ENCODE peak calls at places on chromosomes 4 and X, in ten cellular contexts. E, T, X, U, Z, S, M, C, K and Q are unnamed samples.
A peak's percentile ranks its signal among the peaks of the same experiment; 100 is the strongest.

GRCh38 chr4:177692907-177693306 is 250.7 kb upstream of the AGA start:
- DNase-seq in E (no peak), T (no peak), X (no peak), U (no peak), Z (no peak), S (no peak), M (no peak), C (no peak), K (no peak), Q (no peak)

GRCh38 chrX:39050427-39050826 is 249.2 kb downstream of the MID1IP1 start:
- DNase-seq in E (no peak), T (no peak), X (no peak), U (peak; percentile 51), Z (no peak), S (peak; percentile 56), M (no peak), C (no peak), K (no peak), Q (peak; percentile 33)

GRCh38 chrX:43679778-43680177 is 23.7 kb downstream of the MAOA start:
- DNase-seq in E (no peak), T (no peak), X (no peak), U (no peak), Z (no peak), S (no peak), M (no peak), C (no peak), K (no peak), Q (no peak)

GRCh38 chrX:87045352-87045751 is 472.2 kb upstream of the KLHL4 start:
- DNase-seq in E (no peak), T (no peak), X (no peak), U (no peak), Z (peak; percentile 5), S (no peak), M (no peak), C (peak; percentile 31), K (no peak), Q (no peak)

GRCh38 chr4:48271626-48272025 is 2.0 kb upstream of the TEC start:
- DNase-seq in E (no peak), T (no peak), X (no peak), U (no peak), Z (no peak), S (no peak), M (no peak), C (no peak), K (no peak), Q (no peak)

GRCh38 chrX:23332101-23332887 is 2.4 kb upstream of the PTCHD1 start:
- DNase-seq in E (no peak), T (no peak), X (no peak), U (no peak), Z (no peak), S (no peak), M (no peak), C (peak; percentile 50), K (peak; percentile 4), Q (no peak)

GRCh38 chrX:131938749-131939148 is 84.4 kb upstream of the STK26 start:
- DNase-seq in E (no peak), T (no peak), X (no peak), U (no peak), Z (peak; percentile 10), S (no peak), M (no peak), C (no peak), K (no peak), Q (no peak)

GRCh38 chrX:13763489-13763888 is 28.9 kb downstream of the OFD1 start:
- DNase-seq in E (no peak), T (no peak), X (no peak), U (peak; percentile 2), Z (no peak), S (no peak), M (no peak), C (peak; percentile 21), K (no peak), Q (no peak)

GRCh38 chr4:15786743-15787142 is 8.6 kb downstream of the CD38 start:
- DNase-seq in E (no peak), T (no peak), X (no peak), U (no peak), Z (no peak), S (no peak), M (no peak), C (no peak), K (no peak), Q (no peak)

GRCh38 chr4:147361726-147362125 is 119.2 kb upstream of the EDNRA start:
- DNase-seq in E (peak; percentile 37), T (no peak), X (no peak), U (peak; percentile 7), Z (no peak), S (no peak), M (peak; percentile 64), C (no peak), K (no peak), Q (peak; percentile 43)

GRCh38 chrX:64204701-64205440 is 637 bp downstream of the AMER1 start:
- DNase-seq in E (peak; percentile 29), T (no peak), X (no peak), U (peak; percentile 50), Z (peak; percentile 52), S (no peak), M (no peak), C (peak; percentile 25), K (peak; percentile 70), Q (no peak)

GRCh38 chr4:41135761-41136160 is 78.6 kb downstream of the APBB2 start:
- DNase-seq in E (no peak), T (no peak), X (no peak), U (no peak), Z (no peak), S (no peak), M (no peak), C (no peak), K (no peak), Q (no peak)

GRCh38 chr4:41137879-41138278 is 76.5 kb downstream of the APBB2 start:
- DNase-seq in E (no peak), T (no peak), X (no peak), U (no peak), Z (no peak), S (no peak), M (no peak), C (no peak), K (no peak), Q (no peak)

GRCh38 chr4:41133619-41134018 is 80.7 kb downstream of the APBB2 start:
- DNase-seq in E (no peak), T (no peak), X (no peak), U (no peak), Z (peak; percentile 93), S (no peak), M (no peak), C (peak; percentile 83), K (peak; percentile 24), Q (no peak)

GRCh38 chr4:41134581-41134980 is 79.8 kb downstream of the APBB2 start:
- DNase-seq in E (no peak), T (no peak), X (no peak), U (no peak), Z (peak; percentile 61), S (no peak), M (no peak), C (peak; percentile 60), K (peak; percentile 49), Q (no peak)

GRCh38 chr4:41136456-41136855 is 77.9 kb downstream of the APBB2 start:
- DNase-seq in E (no peak), T (no peak), X (no peak), U (no peak), Z (peak; percentile 79), S (no peak), M (no peak), C (no peak), K (peak; percentile 51), Q (no peak)
- H3K27ac ChIP-seq in E (no peak overlapping the region), T (no peak overlapping the region), X (peak overlapping the region; percentile 18), U (no peak overlapping the region), Z (no peak overlapping the region), S (peak overlapping the region; percentile 45), M (no peak overlapping the region), C (peak overlapping the region; percentile 63), K (peak overlapping the region; percentile 91), Q (peak overlapping the region; percentile 62)

DNA sequence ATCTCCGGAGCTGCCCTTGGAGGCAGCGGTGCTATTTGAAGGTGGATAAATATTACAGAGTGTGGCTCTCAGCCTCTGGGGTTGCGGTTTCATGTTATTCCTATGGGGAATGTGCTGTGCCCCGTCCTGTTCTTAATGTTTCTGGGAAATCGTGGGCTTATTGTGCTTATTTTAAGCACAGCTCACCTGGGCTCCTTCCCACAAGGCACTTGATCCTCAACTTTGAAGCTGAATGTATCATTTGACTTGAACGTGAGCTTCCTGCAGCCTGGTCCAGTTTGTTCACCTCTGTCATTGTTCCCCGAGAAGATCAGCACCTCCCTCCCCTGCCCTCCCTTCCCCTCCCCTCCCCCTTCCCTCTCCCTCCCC is 3.9 kb downstream of the SORCS2 start:
- DNase-seq in E (no peak), T (no peak), X (no peak), U (no peak), Z (no peak), S (no peak), M (no peak), C (no peak), K (no peak), Q (no peak)
- H3K27ac ChIP-seq in E (no peak overlapping the region), T (no peak overlapping the region), X (no peak overlapping the region), U (no peak overlapping the region), Z (no peak overlapping the region), S (no peak overlapping the region), M (no peak overlapping the region), C (no peak overlapping the region), K (no peak overlapping the region), Q (peak overlapping the region; percentile 12)

DNA sequence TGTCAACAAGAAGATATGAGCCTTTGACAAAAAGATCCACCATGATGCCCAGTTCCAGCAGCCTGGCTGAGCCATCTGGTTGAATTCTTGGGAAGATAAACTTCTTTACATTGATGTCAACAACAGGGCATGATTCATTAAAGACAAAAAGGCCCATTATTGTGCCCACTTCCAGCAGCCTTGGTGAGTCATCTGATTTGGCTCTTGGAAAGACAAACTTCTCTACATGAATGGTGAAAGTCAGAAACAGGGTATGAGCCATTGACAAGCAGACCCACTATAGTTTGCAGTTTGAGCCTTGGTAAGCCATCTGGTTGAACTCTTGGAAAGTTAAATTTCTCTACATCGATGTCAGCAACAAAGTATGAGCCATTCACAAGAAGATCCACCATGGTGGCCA is 4.1 kb upstream of the CSF2RA start:
- DNase-seq in E (no peak), T (no peak), X (no peak), U (no peak), Z (no peak), S (no peak), M (no peak), C (no peak), K (no peak), Q (no peak)
- H3K27ac ChIP-seq in E (no peak overlapping the region), T (no peak overlapping the region), X (no peak overlapping the region), U (no peak overlapping the region), Z (no peak overlapping the region), S (no peak overlapping the region), M (no peak overlapping the region), C (no peak overlapping the region), K (no peak overlapping the region), Q (no peak overlapping the region)

DNA sequence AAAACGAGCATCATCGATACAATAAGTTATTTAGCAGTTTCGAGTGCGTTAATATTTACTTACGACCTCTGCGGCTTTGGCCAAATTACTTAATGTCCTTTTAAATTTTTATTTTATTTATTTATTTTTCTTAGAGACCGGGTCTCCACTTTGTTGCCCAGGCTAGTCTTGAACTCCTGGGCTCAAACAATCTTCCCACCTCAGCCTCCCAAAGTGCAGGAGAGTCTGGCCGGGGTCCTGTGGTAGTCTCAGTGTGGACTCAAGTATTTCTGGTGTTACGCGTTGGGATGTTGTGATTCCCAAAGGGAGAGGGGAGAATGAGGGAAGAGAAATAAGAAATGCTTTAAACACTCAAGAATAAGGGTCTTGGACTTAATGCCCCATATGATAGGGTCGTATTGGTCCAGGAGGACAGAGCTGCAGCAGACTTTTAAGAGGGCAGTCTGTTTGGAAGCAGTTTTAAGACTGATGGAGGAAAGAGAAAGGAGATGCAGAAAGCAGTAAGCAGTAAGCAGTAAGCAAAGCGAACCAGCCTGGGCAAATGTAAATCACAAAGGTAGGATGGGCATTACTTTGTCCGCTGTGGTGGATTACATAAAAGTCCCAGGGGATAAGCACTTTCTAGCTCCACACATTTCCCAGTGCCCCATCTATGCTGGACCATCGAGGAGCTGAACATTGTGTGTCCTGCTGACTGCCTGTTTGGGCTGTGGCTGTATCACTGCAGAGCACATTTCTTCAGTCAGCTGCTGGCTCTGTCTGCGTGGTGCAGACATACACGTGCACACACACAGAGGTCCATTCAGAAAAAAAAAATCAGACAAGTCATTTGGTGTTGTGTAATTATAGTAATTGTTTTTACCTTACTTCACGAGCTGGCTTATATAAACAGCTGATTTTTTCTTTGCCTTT is 767 bp upstream of the PDLIM3 start:
- DNase-seq in E (no peak), T (no peak), X (no peak), U (peak; percentile 27), Z (no peak), S (no peak), M (no peak), C (peak; percentile 22), K (peak; percentile 32), Q (no peak)
- H3K27ac ChIP-seq in E (peak overlapping the region; percentile 45), T (no peak overlapping the region), X (peak overlapping the region; percentile 92), U (peak overlapping the region; percentile 82), Z (no peak overlapping the region), S (no peak overlapping the region), M (no peak overlapping the region), C (no peak overlapping the region), K (peak overlapping the region; percentile 96), Q (no peak overlapping the region)